ENCODE peak calls at places on chromosomes 6 and 20, in four cellular contexts. W, E, Z and X are unnamed samples.

GRCh38 chr6:36615018-36615761 is 21.0 kb downstream of the SRSF3 start:
- DNase-seq in Z (peak), E (peak), W (peak), X (peak)

GRCh38 chr6:401994-402640 is 10.6 kb downstream of the IRF4 start:
- DNase-seq in E (no peak), W (no peak), Z (no peak), X (no peak)

GRCh38 chr6:33606642-33607041 is 14.5 kb upstream of the ITPR3 start:
- DNase-seq in E (no peak), Z (no peak), W (no peak), X (no peak)

GRCh38 chr6:45714795-45715507 is 300.7 kb downstream of the CLIC5 start:
- DNase-seq in W (no peak), E (peak), Z (peak), X (peak)

GRCh38 chr20:5222919-5223634 is 93.7 kb downstream of the PROKR2 start:
- DNase-seq in E (peak), Z (no peak), W (peak), X (peak)

GRCh38 chr6:39020136-39020535 is 28.4 kb upstream of the GLP1R start:
- DNase-seq in Z (no peak), E (no peak), W (no peak), X (no peak)

GRCh38 chr6:25630508-25631229 is 21.3 kb upstream of the SCGN start:
- DNase-seq in Z (no peak), E (no peak), W (no peak), X (no peak)

GRCh38 chr20:35487479-35487878 is 32.1 kb downstream of the CEP250 start:
- DNase-seq in Z (no peak), E (no peak), W (no peak), X (no peak)

GRCh38 chr20:32809907-32810306 is 9.8 kb upstream of the MAPRE1 start:
- DNase-seq in E (no peak), W (no peak), Z (no peak), X (no peak)

GRCh38 chr6:150241751-150242150 is 98.9 kb downstream of the PPP1R14C start:
- DNase-seq in E (no peak), W (no peak), Z (no peak), X (peak)

DNA sequence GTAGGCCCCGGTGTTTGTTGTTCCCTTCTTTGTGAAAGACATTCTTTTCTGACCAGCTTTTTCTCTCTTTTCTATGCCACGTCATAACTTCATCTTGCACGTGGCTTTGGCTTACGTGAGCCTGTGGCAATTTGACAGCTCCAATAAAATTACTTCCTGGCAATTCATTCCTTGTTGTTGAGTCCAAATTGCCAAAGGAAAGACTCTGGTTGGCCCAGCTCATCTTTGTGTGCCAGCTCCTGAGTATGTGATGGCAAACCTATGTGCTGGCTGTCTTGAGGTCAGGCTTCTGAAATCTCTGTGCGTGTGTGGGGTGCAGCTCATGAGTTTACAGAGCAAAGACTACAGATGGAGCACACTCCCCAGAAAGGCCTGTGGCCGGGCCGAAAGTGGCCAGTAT is 272.5 kb upstream of the SGK1 start:
- DNase-seq in E (no peak), W (no peak), Z (no peak), X (no peak)
- TF ChIP-seq CTCF in E (no peak), W (no peak), Z (no peak), X (no peak)

GRCh38 chr20:57383447-57384347 is 7.5 kb upstream of the RBM38 start:
- DNase-seq in W (no peak), Z (no peak), E (no peak), X (no peak)
- TF ChIP-seq CTCF in W (no peak), Z (no peak), E (no peak), X (no peak)

GRCh38 chr20:11271319-11271718 is 597.5 kb upstream of the JAG1 start:
- DNase-seq in W (no peak), E (no peak), Z (peak), X (no peak)
- TF ChIP-seq CTCF in W (no peak), E (no peak), Z (peak), X (peak)

GRCh38 chr6:170372380-170373325 is 66.1 kb downstream of the FAM120B start:
- DNase-seq in W (no peak), Z (no peak), E (no peak), X (no peak)

GRCh38 chr6:170371091-170371490 is 64.5 kb downstream of the FAM120B start:
- DNase-seq in W (no peak), Z (no peak), E (no peak), X (no peak)

GRCh38 chr6:170370413-170370812 is 63.9 kb downstream of the FAM120B start:
- DNase-seq in E (no peak), W (no peak), Z (no peak), X (peak)

GRCh38 chr6:170369439-170369838 is 62.9 kb downstream of the FAM120B start:
- DNase-seq in E (no peak), Z (no peak), W (no peak), X (no peak)

DNA sequence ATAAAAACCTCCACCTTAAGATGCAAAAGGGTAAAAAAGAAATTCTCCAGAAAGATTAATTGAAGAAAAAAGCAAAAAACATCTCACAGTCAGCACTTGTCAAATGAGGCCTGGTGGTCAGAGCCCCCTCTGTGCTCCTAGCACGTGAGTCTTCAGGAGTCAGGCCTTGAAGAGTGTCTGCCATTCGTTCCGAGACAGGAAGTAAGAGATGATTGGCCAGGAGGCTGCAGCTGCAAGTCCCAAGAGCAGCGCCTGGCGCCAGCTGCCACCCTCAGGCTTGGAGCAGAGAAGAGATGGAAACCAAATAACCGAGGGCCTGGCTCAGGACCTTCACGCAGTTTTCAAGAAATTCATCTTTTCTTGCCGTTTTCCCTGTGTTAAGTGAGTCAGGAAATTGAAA is 65.0 kb downstream of the FAM120B start:
- DNase-seq in Z (peak), E (no peak), W (no peak), X (no peak)
- TF ChIP-seq CTCF in Z (no peak), E (no peak), W (no peak), X (no peak)

GRCh38 chr20:49913399-49914047 is 1.8 kb downstream of the SPATA2 start:
- DNase-seq in W (no peak), E (no peak), Z (no peak), X (no peak)

GRCh38 chr20:49916146-49917002 is 1.0 kb upstream of the SPATA2 start:
- DNase-seq in W (no peak), Z (no peak), E (no peak), X (peak)

GRCh38 chr20:49914310-49915117 is 815 bp downstream of the SPATA2 start:
- DNase-seq in W (no peak), Z (no peak), E (peak), X (no peak)

GRCh38 chr20:49915380-49916145 is at the start of gene SPATA2:
- DNase-seq in W (peak), Z (peak), E (peak), X (peak)

DNA sequence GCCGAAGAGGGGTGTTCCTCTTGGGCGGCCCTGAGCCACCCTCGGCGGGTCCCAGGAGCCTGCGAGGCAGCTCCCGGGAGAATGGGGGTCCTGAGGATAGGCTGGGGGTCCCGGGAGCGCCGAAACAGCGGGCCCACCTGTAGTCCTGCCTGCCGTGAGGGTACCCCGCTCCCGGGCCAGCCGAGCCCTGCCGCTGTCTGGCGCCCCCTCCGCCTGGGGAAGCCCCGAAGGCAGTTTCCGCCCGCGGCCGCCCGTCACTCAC is 280 bp downstream of the SPATA2 start:
- DNase-seq in Z (no peak), E (no peak), W (no peak), X (no peak)
- TF ChIP-seq CTCF in Z (peak), E (no peak), W (no peak), X (peak)

DNA sequence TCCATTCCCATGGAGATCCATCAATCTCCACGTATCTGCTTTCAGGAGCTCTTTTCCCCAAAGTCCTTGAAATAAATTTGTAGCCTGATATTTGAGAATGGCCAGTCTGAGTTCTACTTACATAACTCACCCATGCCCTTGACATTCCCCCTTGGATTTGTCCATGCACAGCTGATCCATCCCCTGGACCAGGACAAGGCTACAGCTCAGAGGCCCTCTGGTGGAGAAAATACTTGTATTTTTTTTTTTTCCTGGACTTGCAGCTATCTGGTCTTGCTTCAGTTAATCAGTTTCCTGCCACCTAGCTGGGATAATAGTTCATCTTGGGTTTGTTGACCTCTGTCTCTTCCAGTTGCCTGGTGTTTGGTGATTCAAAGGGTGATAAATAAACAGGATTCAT is 467.6 kb downstream of the DHX35 start:
- DNase-seq in E (no peak), Z (peak), W (no peak), X (no peak)
- TF ChIP-seq CTCF in E (no peak), Z (peak), W (peak), X (no peak)

GRCh38 chr20:49396230-49396629 is 86.2 kb downstream of the KCNB1 start:
- DNase-seq in Z (no peak), E (no peak), W (no peak), X (no peak)
- TF ChIP-seq CTCF in Z (peak), E (no peak), W (no peak), X (no peak)